ENCODE peak calls at places on chromosomes 3 and 15, in nine cellular contexts. One of them, this sample, is unnamed.

GRCh38 chr3:128009952-128010846 is 42.0 kb upstream of the SEC61A1 start:
- DNase-seq in CD4-positive, alpha-beta memory T cell: no peak
- DNase-seq in B cell: no peak
- DNase-seq in lung microvascular endothelial cell: no peak
- DNase-seq in HuH-7: no peak
- DNase-seq in RWPE1: no peak
- DNase-seq in posterior cingulate gyrus: no peak
- DNase-seq in kidney epithelial cell: no peak
- DNase-seq in Caki2: no peak
- DNase-seq in this sample: no peak

GRCh38 chr3:142601713-142602112 is 5.5 kb downstream of the PLS1 start:
- DNase-seq in CD4-positive, alpha-beta memory T cell: no peak
- DNase-seq in B cell: no peak
- DNase-seq in lung microvascular endothelial cell: no peak
- DNase-seq in HuH-7: no peak
- DNase-seq in RWPE1: no peak
- DNase-seq in posterior cingulate gyrus: no peak
- DNase-seq in kidney epithelial cell: no peak
- DNase-seq in Caki2: no peak
- DNase-seq in this sample: no peak

GRCh38 chr3:128698211-128699011 is 27.6 kb upstream of the RAB7A start:
- DNase-seq in CD4-positive, alpha-beta memory T cell: no peak
- DNase-seq in B cell: peak
- DNase-seq in lung microvascular endothelial cell: peak
- DNase-seq in HuH-7: peak
- DNase-seq in RWPE1: peak
- DNase-seq in posterior cingulate gyrus: peak
- DNase-seq in kidney epithelial cell: no peak
- DNase-seq in Caki2: no peak
- DNase-seq in this sample: no peak

GRCh38 chr3:188978772-188979171 is 193.0 kb upstream of the TPRG1 start:
- DNase-seq in CD4-positive, alpha-beta memory T cell: no peak
- DNase-seq in B cell: no peak
- DNase-seq in lung microvascular endothelial cell: peak
- DNase-seq in HuH-7: no peak
- DNase-seq in RWPE1: no peak
- DNase-seq in posterior cingulate gyrus: no peak
- DNase-seq in kidney epithelial cell: no peak
- DNase-seq in Caki2: no peak
- DNase-seq in this sample: no peak

GRCh38 chr3:74139648-74140047 is 474.8 kb downstream of the CNTN3 start:
- DNase-seq in CD4-positive, alpha-beta memory T cell: no peak
- DNase-seq in B cell: no peak
- DNase-seq in lung microvascular endothelial cell: no peak
- DNase-seq in HuH-7: no peak
- DNase-seq in RWPE1: no peak
- DNase-seq in posterior cingulate gyrus: no peak
- DNase-seq in kidney epithelial cell: no peak
- DNase-seq in Caki2: no peak
- DNase-seq in this sample: no peak

GRCh38 chr3:14438929-14439328 is 36.5 kb downstream of the SLC6A6 start:
- DNase-seq in CD4-positive, alpha-beta memory T cell: no peak
- DNase-seq in B cell: no peak
- DNase-seq in lung microvascular endothelial cell: no peak
- DNase-seq in HuH-7: no peak
- DNase-seq in RWPE1: no peak
- DNase-seq in posterior cingulate gyrus: no peak
- DNase-seq in kidney epithelial cell: no peak
- DNase-seq in Caki2: no peak
- DNase-seq in this sample: no peak

GRCh38 chr15:58299311-58299850 is 132.4 kb upstream of the LIPC start:
- DNase-seq in CD4-positive, alpha-beta memory T cell: no peak
- DNase-seq in B cell: no peak
- DNase-seq in lung microvascular endothelial cell: no peak
- DNase-seq in HuH-7: no peak
- DNase-seq in RWPE1: no peak
- DNase-seq in posterior cingulate gyrus: no peak
- DNase-seq in kidney epithelial cell: no peak
- DNase-seq in Caki2: no peak
- DNase-seq in this sample: no peak

GRCh38 chr3:30751610-30752299 is 142.7 kb downstream of the GADL1 start:
- DNase-seq in CD4-positive, alpha-beta memory T cell: peak
- DNase-seq in B cell: peak
- DNase-seq in lung microvascular endothelial cell: peak
- DNase-seq in HuH-7: peak
- DNase-seq in RWPE1: no peak
- DNase-seq in posterior cingulate gyrus: peak
- DNase-seq in kidney epithelial cell: no peak
- DNase-seq in Caki2: no peak
- DNase-seq in this sample: peak

GRCh38 chr15:70387086-70387485 is 289.4 kb upstream of the TLE3 start:
- DNase-seq in CD4-positive, alpha-beta memory T cell: no peak
- DNase-seq in B cell: no peak
- DNase-seq in lung microvascular endothelial cell: no peak
- DNase-seq in HuH-7: no peak
- DNase-seq in RWPE1: no peak
- DNase-seq in posterior cingulate gyrus: no peak
- DNase-seq in kidney epithelial cell: no peak
- DNase-seq in Caki2: no peak
- DNase-seq in this sample: no peak

GRCh38 chr3:183911763-183912506 is 27.3 kb upstream of the PARL start:
- DNase-seq in CD4-positive, alpha-beta memory T cell: no peak
- DNase-seq in B cell: no peak
- DNase-seq in lung microvascular endothelial cell: no peak
- DNase-seq in HuH-7: peak
- DNase-seq in RWPE1: no peak
- DNase-seq in posterior cingulate gyrus: no peak
- DNase-seq in kidney epithelial cell: no peak
- DNase-seq in Caki2: no peak
- DNase-seq in this sample: no peak

GRCh38 chr3:32349184-32349583 is 42.5 kb upstream of the CMTM7 start:
- DNase-seq in CD4-positive, alpha-beta memory T cell: no peak
- DNase-seq in B cell: no peak
- DNase-seq in lung microvascular endothelial cell: no peak
- DNase-seq in HuH-7: no peak
- DNase-seq in RWPE1: no peak
- DNase-seq in posterior cingulate gyrus: no peak
- DNase-seq in kidney epithelial cell: no peak
- DNase-seq in Caki2: no peak
- DNase-seq in this sample: no peak

GRCh38 chr3:37511357-37511970 is 337.1 kb upstream of the LRRFIP2 start:
- DNase-seq in CD4-positive, alpha-beta memory T cell: no peak
- DNase-seq in B cell: no peak
- DNase-seq in lung microvascular endothelial cell: no peak
- DNase-seq in HuH-7: no peak
- DNase-seq in RWPE1: no peak
- DNase-seq in posterior cingulate gyrus: peak
- DNase-seq in kidney epithelial cell: no peak
- DNase-seq in Caki2: no peak
- DNase-seq in this sample: no peak